ENCODE peak calls at places on chromosomes 4 and X, in ten cellular contexts. One of them, this sample, is unnamed.

GRCh38 chrX:69145714-69146113 is 19.5 kb downstream of the PJA1 start:
- DNase-seq in HS-27A: no peak
- DNase-seq in EL: no peak
- DNase-seq in stimulated activated CD4-positive, alpha-beta T cell treated with anti-CD3 and anti-CD28 coated beads, Interleukin-4, amount 100 ng/mL, for 24 hours: no peak
- DNase-seq in HT1080: no peak
- DNase-seq in nephron progenitor cell: no peak
- DNase-seq in astrocyte of the spinal cord: no peak
- DNase-seq in GOT3: no peak
- DNase-seq in ureter: no peak
- DNase-seq in small intestine: no peak
- DNase-seq in this sample: no peak

GRCh38 chr4:147985376-147985775 is 253.5 kb downstream of the ARHGAP10 start:
- DNase-seq in HS-27A: no peak
- DNase-seq in EL: no peak
- DNase-seq in stimulated activated CD4-positive, alpha-beta T cell treated with anti-CD3 and anti-CD28 coated beads, Interleukin-4, amount 100 ng/mL, for 24 hours: no peak
- DNase-seq in HT1080: no peak
- DNase-seq in nephron progenitor cell: no peak
- DNase-seq in astrocyte of the spinal cord: no peak
- DNase-seq in GOT3: no peak
- DNase-seq in ureter: no peak
- DNase-seq in small intestine: no peak
- DNase-seq in this sample: no peak

GRCh38 chrX:3815896-3816664 is 102.6 kb upstream of the PRKX start:
- DNase-seq in HS-27A: no peak
- DNase-seq in EL: peak
- DNase-seq in stimulated activated CD4-positive, alpha-beta T cell treated with anti-CD3 and anti-CD28 coated beads, Interleukin-4, amount 100 ng/mL, for 24 hours: peak
- DNase-seq in HT1080: peak
- DNase-seq in nephron progenitor cell: peak
- DNase-seq in astrocyte of the spinal cord: peak
- DNase-seq in GOT3: peak
- DNase-seq in ureter: peak
- DNase-seq in small intestine: peak
- DNase-seq in this sample: no peak

GRCh38 chr4:37682701-37683401 is 3.3 kb downstream of the RELL1 start:
- DNase-seq in HS-27A: no peak
- DNase-seq in EL: peak
- DNase-seq in stimulated activated CD4-positive, alpha-beta T cell treated with anti-CD3 and anti-CD28 coated beads, Interleukin-4, amount 100 ng/mL, for 24 hours: no peak
- DNase-seq in HT1080: no peak
- DNase-seq in nephron progenitor cell: no peak
- DNase-seq in astrocyte of the spinal cord: no peak
- DNase-seq in GOT3: no peak
- DNase-seq in ureter: no peak
- DNase-seq in small intestine: peak
- DNase-seq in this sample: no peak

GRCh38 chrX:77946571-77946970 is 22.9 kb downstream of the PGAM4 start:
- DNase-seq in HS-27A: no peak
- DNase-seq in EL: no peak
- DNase-seq in stimulated activated CD4-positive, alpha-beta T cell treated with anti-CD3 and anti-CD28 coated beads, Interleukin-4, amount 100 ng/mL, for 24 hours: no peak
- DNase-seq in HT1080: no peak
- DNase-seq in nephron progenitor cell: no peak
- DNase-seq in astrocyte of the spinal cord: no peak
- DNase-seq in GOT3: no peak
- DNase-seq in ureter: no peak
- DNase-seq in small intestine: no peak
- DNase-seq in this sample: no peak

GRCh38 chr4:7264694-7265093 is 72.4 kb downstream of the SORCS2 start:
- DNase-seq in HS-27A: no peak
- DNase-seq in EL: no peak
- DNase-seq in stimulated activated CD4-positive, alpha-beta T cell treated with anti-CD3 and anti-CD28 coated beads, Interleukin-4, amount 100 ng/mL, for 24 hours: no peak
- DNase-seq in HT1080: no peak
- DNase-seq in nephron progenitor cell: no peak
- DNase-seq in astrocyte of the spinal cord: no peak
- DNase-seq in GOT3: no peak
- DNase-seq in ureter: no peak
- DNase-seq in small intestine: no peak
- DNase-seq in this sample: no peak

GRCh38 chr4:13262816-13263215 is 221.3 kb downstream of the RAB28 start:
- DNase-seq in HS-27A: no peak
- DNase-seq in EL: no peak
- DNase-seq in stimulated activated CD4-positive, alpha-beta T cell treated with anti-CD3 and anti-CD28 coated beads, Interleukin-4, amount 100 ng/mL, for 24 hours: no peak
- DNase-seq in HT1080: no peak
- DNase-seq in nephron progenitor cell: no peak
- DNase-seq in astrocyte of the spinal cord: no peak
- DNase-seq in GOT3: no peak
- DNase-seq in ureter: no peak
- DNase-seq in small intestine: no peak
- DNase-seq in this sample: no peak

GRCh38 chrX:8724176-8724757 is 7.7 kb downstream of the ANOS1 start:
- DNase-seq in HS-27A: no peak
- DNase-seq in EL: no peak
- DNase-seq in stimulated activated CD4-positive, alpha-beta T cell treated with anti-CD3 and anti-CD28 coated beads, Interleukin-4, amount 100 ng/mL, for 24 hours: no peak
- DNase-seq in HT1080: no peak
- DNase-seq in nephron progenitor cell: no peak
- DNase-seq in astrocyte of the spinal cord: no peak
- DNase-seq in GOT3: no peak
- DNase-seq in ureter: no peak
- DNase-seq in small intestine: no peak
- DNase-seq in this sample: no peak

GRCh38 chr4:88900432-88900831 is 156.6 kb downstream of the FAM13A start:
- DNase-seq in HS-27A: peak
- DNase-seq in EL: peak
- DNase-seq in stimulated activated CD4-positive, alpha-beta T cell treated with anti-CD3 and anti-CD28 coated beads, Interleukin-4, amount 100 ng/mL, for 24 hours: no peak
- DNase-seq in HT1080: peak
- DNase-seq in nephron progenitor cell: no peak
- DNase-seq in astrocyte of the spinal cord: peak
- DNase-seq in GOT3: no peak
- DNase-seq in ureter: no peak
- DNase-seq in small intestine: no peak
- DNase-seq in this sample: no peak

GRCh38 chrX:65035451-65035779 is 59.2 kb upstream of the ZC4H2 start:
- DNase-seq in HS-27A: no peak
- DNase-seq in EL: peak
- DNase-seq in stimulated activated CD4-positive, alpha-beta T cell treated with anti-CD3 and anti-CD28 coated beads, Interleukin-4, amount 100 ng/mL, for 24 hours: no peak
- DNase-seq in HT1080: no peak
- DNase-seq in nephron progenitor cell: peak
- DNase-seq in astrocyte of the spinal cord: peak
- DNase-seq in GOT3: no peak
- DNase-seq in ureter: no peak
- DNase-seq in small intestine: peak
- DNase-seq in this sample: no peak

GRCh38 chr4:121462660-121463261 is 81.9 kb upstream of the QRFPR start:
- DNase-seq in HS-27A: no peak
- DNase-seq in EL: peak
- DNase-seq in stimulated activated CD4-positive, alpha-beta T cell treated with anti-CD3 and anti-CD28 coated beads, Interleukin-4, amount 100 ng/mL, for 24 hours: peak
- DNase-seq in HT1080: peak
- DNase-seq in nephron progenitor cell: peak
- DNase-seq in astrocyte of the spinal cord: peak
- DNase-seq in GOT3: no peak
- DNase-seq in ureter: peak
- DNase-seq in small intestine: peak
- DNase-seq in this sample: no peak

GRCh38 chr4:42371306-42372063 is 25.8 kb upstream of the SHISA3 start:
- DNase-seq in HS-27A: peak
- DNase-seq in EL: peak
- DNase-seq in stimulated activated CD4-positive, alpha-beta T cell treated with anti-CD3 and anti-CD28 coated beads, Interleukin-4, amount 100 ng/mL, for 24 hours: no peak
- DNase-seq in HT1080: peak
- DNase-seq in nephron progenitor cell: no peak
- DNase-seq in astrocyte of the spinal cord: peak
- DNase-seq in GOT3: no peak
- DNase-seq in ureter: no peak
- DNase-seq in small intestine: peak
- DNase-seq in this sample: no peak

GRCh38 chr4:158535130-158535614 is 13.5 kb downstream of the RXFP1 start:
- DNase-seq in HS-27A: peak
- DNase-seq in EL: peak
- DNase-seq in stimulated activated CD4-positive, alpha-beta T cell treated with anti-CD3 and anti-CD28 coated beads, Interleukin-4, amount 100 ng/mL, for 24 hours: peak
- DNase-seq in HT1080: peak
- DNase-seq in nephron progenitor cell: no peak
- DNase-seq in astrocyte of the spinal cord: peak
- DNase-seq in GOT3: no peak
- DNase-seq in ureter: no peak
- DNase-seq in small intestine: no peak
- DNase-seq in this sample: no peak

GRCh38 chrX:134875679-134876078 is 115.1 kb upstream of the SMIM10 start:
- DNase-seq in HS-27A: no peak
- DNase-seq in EL: no peak
- DNase-seq in stimulated activated CD4-positive, alpha-beta T cell treated with anti-CD3 and anti-CD28 coated beads, Interleukin-4, amount 100 ng/mL, for 24 hours: no peak
- DNase-seq in HT1080: no peak
- DNase-seq in nephron progenitor cell: no peak
- DNase-seq in astrocyte of the spinal cord: no peak
- DNase-seq in GOT3: no peak
- DNase-seq in ureter: no peak
- DNase-seq in small intestine: no peak
- DNase-seq in this sample: no peak

GRCh38 chrX:679161-679979 is 48.8 kb downstream of the SHOX start:
- DNase-seq in HS-27A: no peak
- DNase-seq in EL: no peak
- DNase-seq in stimulated activated CD4-positive, alpha-beta T cell treated with anti-CD3 and anti-CD28 coated beads, Interleukin-4, amount 100 ng/mL, for 24 hours: no peak
- DNase-seq in HT1080: no peak
- DNase-seq in nephron progenitor cell: peak
- DNase-seq in astrocyte of the spinal cord: no peak
- DNase-seq in GOT3: no peak
- DNase-seq in ureter: no peak
- DNase-seq in small intestine: no peak
- DNase-seq in this sample: no peak

GRCh38 chrX:15143050-15143824 is 126.6 kb downstream of the ASB9 start:
- DNase-seq in HS-27A: no peak
- DNase-seq in EL: peak
- DNase-seq in stimulated activated CD4-positive, alpha-beta T cell treated with anti-CD3 and anti-CD28 coated beads, Interleukin-4, amount 100 ng/mL, for 24 hours: peak
- DNase-seq in HT1080: peak
- DNase-seq in nephron progenitor cell: peak
- DNase-seq in astrocyte of the spinal cord: peak
- DNase-seq in GOT3: no peak
- DNase-seq in ureter: peak
- DNase-seq in small intestine: peak
- DNase-seq in this sample: no peak

GRCh38 chr4:116143221-116143620 is 942.2 kb downstream of the TRAM1L1 start:
- DNase-seq in HS-27A: no peak
- DNase-seq in EL: no peak
- DNase-seq in stimulated activated CD4-positive, alpha-beta T cell treated with anti-CD3 and anti-CD28 coated beads, Interleukin-4, amount 100 ng/mL, for 24 hours: no peak
- DNase-seq in HT1080: no peak
- DNase-seq in nephron progenitor cell: no peak
- DNase-seq in astrocyte of the spinal cord: no peak
- DNase-seq in GOT3: no peak
- DNase-seq in ureter: no peak
- DNase-seq in small intestine: no peak
- DNase-seq in this sample: no peak

GRCh38 chrX:19381326-19381725 is 37.6 kb downstream of the PDHA1 start:
- DNase-seq in HS-27A: no peak
- DNase-seq in EL: no peak
- DNase-seq in stimulated activated CD4-positive, alpha-beta T cell treated with anti-CD3 and anti-CD28 coated beads, Interleukin-4, amount 100 ng/mL, for 24 hours: no peak
- DNase-seq in HT1080: no peak
- DNase-seq in nephron progenitor cell: no peak
- DNase-seq in astrocyte of the spinal cord: no peak
- DNase-seq in GOT3: no peak
- DNase-seq in ureter: no peak
- DNase-seq in small intestine: no peak
- DNase-seq in this sample: no peak

GRCh38 chr4:113837397-113837796 is 75.9 kb upstream of the CAMK2D start:
- DNase-seq in HS-27A: peak
- DNase-seq in EL: peak
- DNase-seq in stimulated activated CD4-positive, alpha-beta T cell treated with anti-CD3 and anti-CD28 coated beads, Interleukin-4, amount 100 ng/mL, for 24 hours: no peak
- DNase-seq in HT1080: peak
- DNase-seq in nephron progenitor cell: no peak
- DNase-seq in astrocyte of the spinal cord: peak
- DNase-seq in GOT3: no peak
- DNase-seq in ureter: no peak
- DNase-seq in small intestine: no peak
- DNase-seq in this sample: no peak

GRCh38 chr4:69731826-69732225 is 28.6 kb downstream of the SULT1B1 start:
- DNase-seq in HS-27A: no peak
- DNase-seq in EL: no peak
- DNase-seq in stimulated activated CD4-positive, alpha-beta T cell treated with anti-CD3 and anti-CD28 coated beads, Interleukin-4, amount 100 ng/mL, for 24 hours: no peak
- DNase-seq in HT1080: no peak
- DNase-seq in nephron progenitor cell: no peak
- DNase-seq in astrocyte of the spinal cord: peak
- DNase-seq in GOT3: no peak
- DNase-seq in ureter: no peak
- DNase-seq in small intestine: no peak
- DNase-seq in this sample: no peak

GRCh38 chr4:76589402-76589801 is 154.4 kb downstream of the SHROOM3 start:
- DNase-seq in HS-27A: no peak
- DNase-seq in EL: peak
- DNase-seq in stimulated activated CD4-positive, alpha-beta T cell treated with anti-CD3 and anti-CD28 coated beads, Interleukin-4, amount 100 ng/mL, for 24 hours: no peak
- DNase-seq in HT1080: peak
- DNase-seq in nephron progenitor cell: no peak
- DNase-seq in astrocyte of the spinal cord: peak
- DNase-seq in GOT3: no peak
- DNase-seq in ureter: no peak
- DNase-seq in small intestine: peak
- DNase-seq in this sample: no peak

GRCh38 chr4:77220841-77221613 is 64.0 kb downstream of the CCNG2 start:
- DNase-seq in HS-27A: peak
- DNase-seq in EL: no peak
- DNase-seq in stimulated activated CD4-positive, alpha-beta T cell treated with anti-CD3 and anti-CD28 coated beads, Interleukin-4, amount 100 ng/mL, for 24 hours: no peak
- DNase-seq in HT1080: peak
- DNase-seq in nephron progenitor cell: no peak
- DNase-seq in astrocyte of the spinal cord: no peak
- DNase-seq in GOT3: no peak
- DNase-seq in ureter: no peak
- DNase-seq in small intestine: no peak
- DNase-seq in this sample: peak

GRCh38 chrX:129695535-129695934 is 40.8 kb upstream of the APLN start:
- DNase-seq in HS-27A: no peak
- DNase-seq in EL: no peak
- DNase-seq in stimulated activated CD4-positive, alpha-beta T cell treated with anti-CD3 and anti-CD28 coated beads, Interleukin-4, amount 100 ng/mL, for 24 hours: no peak
- DNase-seq in HT1080: no peak
- DNase-seq in nephron progenitor cell: no peak
- DNase-seq in astrocyte of the spinal cord: no peak
- DNase-seq in GOT3: no peak
- DNase-seq in ureter: peak
- DNase-seq in small intestine: no peak
- DNase-seq in this sample: no peak

GRCh38 chr4:124610214-124610613 is 102.3 kb downstream of the ANKRD50 start:
- DNase-seq in HS-27A: no peak
- DNase-seq in EL: no peak
- DNase-seq in stimulated activated CD4-positive, alpha-beta T cell treated with anti-CD3 and anti-CD28 coated beads, Interleukin-4, amount 100 ng/mL, for 24 hours: no peak
- DNase-seq in HT1080: no peak
- DNase-seq in nephron progenitor cell: no peak
- DNase-seq in astrocyte of the spinal cord: no peak
- DNase-seq in GOT3: no peak
- DNase-seq in ureter: peak
- DNase-seq in small intestine: no peak
- DNase-seq in this sample: no peak

GRCh38 chr4:108751321-108751720 is 11.5 kb downstream of the ETNPPL start:
- DNase-seq in HS-27A: no peak
- DNase-seq in EL: no peak
- DNase-seq in stimulated activated CD4-positive, alpha-beta T cell treated with anti-CD3 and anti-CD28 coated beads, Interleukin-4, amount 100 ng/mL, for 24 hours: no peak
- DNase-seq in HT1080: no peak
- DNase-seq in nephron progenitor cell: no peak
- DNase-seq in astrocyte of the spinal cord: no peak
- DNase-seq in GOT3: no peak
- DNase-seq in ureter: no peak
- DNase-seq in small intestine: no peak
- DNase-seq in this sample: no peak